ENCODE peak calls at places on chromosomes 7 and 10, in seven cellular contexts. One of them, this sample, is unnamed.

GRCh38 chr10:117134084-117135025 is 3.7 kb downstream of the VAX1 start:
- ATAC-seq in Right ventricle myocardium superior: no peak
- ATAC-seq in activated CD8-positive, alpha-beta memory T cell treated with anti-CD3 and anti-CD28 coated beads, Interleukin-2, amount 10 ng/mL, durations not matched to agents 7 days and 5 days: no peak
- ATAC-seq in activated T-helper 17 cell treated with anti-CD3 and anti-CD28 coated beads, Interleukin-2, amount 50 U/mL, for 72 hours: no peak
- ATAC-seq in effector memory CD8-positive, alpha-beta T cell: no peak
- ATAC-seq in body of pancreas: peak; percentile 25
- ATAC-seq in SK-N-SH treated with all-trans-retinoic acid at 6 μM for 48 hours: peak; percentile 20
- ATAC-seq in this sample: no peak

GRCh38 chr7:28984219-28984618 is 26.1 kb upstream of the TRIL start:
- ATAC-seq in Right ventricle myocardium superior: no peak
- ATAC-seq in activated CD8-positive, alpha-beta memory T cell treated with anti-CD3 and anti-CD28 coated beads, Interleukin-2, amount 10 ng/mL, durations not matched to agents 7 days and 5 days: no peak
- ATAC-seq in activated T-helper 17 cell treated with anti-CD3 and anti-CD28 coated beads, Interleukin-2, amount 50 U/mL, for 72 hours: no peak
- ATAC-seq in effector memory CD8-positive, alpha-beta T cell: no peak
- ATAC-seq in body of pancreas: no peak
- ATAC-seq in SK-N-SH treated with all-trans-retinoic acid at 6 μM for 48 hours: peak; percentile 53
- ATAC-seq in this sample: no peak

GRCh38 chr7:136998495-136998894 is 130.0 kb downstream of the CHRM2 start:
- ATAC-seq in Right ventricle myocardium superior: no peak
- ATAC-seq in activated CD8-positive, alpha-beta memory T cell treated with anti-CD3 and anti-CD28 coated beads, Interleukin-2, amount 10 ng/mL, durations not matched to agents 7 days and 5 days: no peak
- ATAC-seq in activated T-helper 17 cell treated with anti-CD3 and anti-CD28 coated beads, Interleukin-2, amount 50 U/mL, for 72 hours: no peak
- ATAC-seq in effector memory CD8-positive, alpha-beta T cell: no peak
- ATAC-seq in body of pancreas: no peak
- ATAC-seq in SK-N-SH treated with all-trans-retinoic acid at 6 μM for 48 hours: no peak
- ATAC-seq in this sample: no peak

GRCh38 chr7:143444063-143444782 is 970 bp downstream of the TAS2R60 start:
- ATAC-seq in Right ventricle myocardium superior: no peak
- ATAC-seq in activated CD8-positive, alpha-beta memory T cell treated with anti-CD3 and anti-CD28 coated beads, Interleukin-2, amount 10 ng/mL, durations not matched to agents 7 days and 5 days: no peak
- ATAC-seq in activated T-helper 17 cell treated with anti-CD3 and anti-CD28 coated beads, Interleukin-2, amount 50 U/mL, for 72 hours: no peak
- ATAC-seq in effector memory CD8-positive, alpha-beta T cell: no peak
- ATAC-seq in body of pancreas: no peak
- ATAC-seq in SK-N-SH treated with all-trans-retinoic acid at 6 μM for 48 hours: no peak
- ATAC-seq in this sample: no peak

GRCh38 chr10:95263864-95264226 is 27.0 kb downstream of the PDLIM1 start:
- ATAC-seq in Right ventricle myocardium superior: no peak
- ATAC-seq in activated CD8-positive, alpha-beta memory T cell treated with anti-CD3 and anti-CD28 coated beads, Interleukin-2, amount 10 ng/mL, durations not matched to agents 7 days and 5 days: no peak
- ATAC-seq in activated T-helper 17 cell treated with anti-CD3 and anti-CD28 coated beads, Interleukin-2, amount 50 U/mL, for 72 hours: no peak
- ATAC-seq in effector memory CD8-positive, alpha-beta T cell: no peak
- ATAC-seq in body of pancreas: no peak
- ATAC-seq in SK-N-SH treated with all-trans-retinoic acid at 6 μM for 48 hours: no peak
- ATAC-seq in this sample: no peak

GRCh38 chr7:2405601-2406345 is 2.4 kb downstream of the CHST12 start:
- ATAC-seq in Right ventricle myocardium superior: no peak
- ATAC-seq in activated CD8-positive, alpha-beta memory T cell treated with anti-CD3 and anti-CD28 coated beads, Interleukin-2, amount 10 ng/mL, durations not matched to agents 7 days and 5 days: peak; percentile 41
- ATAC-seq in activated T-helper 17 cell treated with anti-CD3 and anti-CD28 coated beads, Interleukin-2, amount 50 U/mL, for 72 hours: peak; percentile 85
- ATAC-seq in effector memory CD8-positive, alpha-beta T cell: peak; percentile 69
- ATAC-seq in body of pancreas: no peak
- ATAC-seq in SK-N-SH treated with all-trans-retinoic acid at 6 μM for 48 hours: no peak
- ATAC-seq in this sample: no peak

GRCh38 chr7:128948976-128949760 is 11.4 kb downstream of the IRF5 start:
- ATAC-seq in Right ventricle myocardium superior: no peak
- ATAC-seq in activated CD8-positive, alpha-beta memory T cell treated with anti-CD3 and anti-CD28 coated beads, Interleukin-2, amount 10 ng/mL, durations not matched to agents 7 days and 5 days: no peak
- ATAC-seq in activated T-helper 17 cell treated with anti-CD3 and anti-CD28 coated beads, Interleukin-2, amount 50 U/mL, for 72 hours: no peak
- ATAC-seq in effector memory CD8-positive, alpha-beta T cell: no peak
- ATAC-seq in body of pancreas: no peak
- ATAC-seq in SK-N-SH treated with all-trans-retinoic acid at 6 μM for 48 hours: no peak
- ATAC-seq in this sample: peak; percentile 14

GRCh38 chr10:114115661-114116060 is 58.3 kb downstream of the CCDC186 start:
- ATAC-seq in Right ventricle myocardium superior: no peak
- ATAC-seq in activated CD8-positive, alpha-beta memory T cell treated with anti-CD3 and anti-CD28 coated beads, Interleukin-2, amount 10 ng/mL, durations not matched to agents 7 days and 5 days: no peak
- ATAC-seq in activated T-helper 17 cell treated with anti-CD3 and anti-CD28 coated beads, Interleukin-2, amount 50 U/mL, for 72 hours: no peak
- ATAC-seq in effector memory CD8-positive, alpha-beta T cell: no peak
- ATAC-seq in body of pancreas: no peak
- ATAC-seq in SK-N-SH treated with all-trans-retinoic acid at 6 μM for 48 hours: no peak
- ATAC-seq in this sample: no peak

GRCh38 chr10:113911113-113911512 is 56.7 kb downstream of the NHLRC2 start:
- ATAC-seq in Right ventricle myocardium superior: no peak
- ATAC-seq in activated CD8-positive, alpha-beta memory T cell treated with anti-CD3 and anti-CD28 coated beads, Interleukin-2, amount 10 ng/mL, durations not matched to agents 7 days and 5 days: no peak
- ATAC-seq in activated T-helper 17 cell treated with anti-CD3 and anti-CD28 coated beads, Interleukin-2, amount 50 U/mL, for 72 hours: no peak
- ATAC-seq in effector memory CD8-positive, alpha-beta T cell: no peak
- ATAC-seq in body of pancreas: no peak
- ATAC-seq in SK-N-SH treated with all-trans-retinoic acid at 6 μM for 48 hours: no peak
- ATAC-seq in this sample: no peak

GRCh38 chr10:68023292-68023691 is 51.8 kb downstream of the HERC4 start:
- ATAC-seq in Right ventricle myocardium superior: no peak
- ATAC-seq in activated CD8-positive, alpha-beta memory T cell treated with anti-CD3 and anti-CD28 coated beads, Interleukin-2, amount 10 ng/mL, durations not matched to agents 7 days and 5 days: no peak
- ATAC-seq in activated T-helper 17 cell treated with anti-CD3 and anti-CD28 coated beads, Interleukin-2, amount 50 U/mL, for 72 hours: peak; percentile 32
- ATAC-seq in effector memory CD8-positive, alpha-beta T cell: no peak
- ATAC-seq in body of pancreas: no peak
- ATAC-seq in SK-N-SH treated with all-trans-retinoic acid at 6 μM for 48 hours: no peak
- ATAC-seq in this sample: no peak

GRCh38 chr10:93680414-93681047 is 21.9 kb downstream of the FRA10AC1 start:
- ATAC-seq in Right ventricle myocardium superior: peak; percentile 72
- ATAC-seq in activated CD8-positive, alpha-beta memory T cell treated with anti-CD3 and anti-CD28 coated beads, Interleukin-2, amount 10 ng/mL, durations not matched to agents 7 days and 5 days: no peak
- ATAC-seq in activated T-helper 17 cell treated with anti-CD3 and anti-CD28 coated beads, Interleukin-2, amount 50 U/mL, for 72 hours: no peak
- ATAC-seq in effector memory CD8-positive, alpha-beta T cell: no peak
- ATAC-seq in body of pancreas: peak; percentile 30
- ATAC-seq in SK-N-SH treated with all-trans-retinoic acid at 6 μM for 48 hours: peak; percentile 82
- ATAC-seq in this sample: no peak

GRCh38 chr10:34555653-34556052 is 259.4 kb downstream of the PARD3 start:
- ATAC-seq in Right ventricle myocardium superior: no peak
- ATAC-seq in activated CD8-positive, alpha-beta memory T cell treated with anti-CD3 and anti-CD28 coated beads, Interleukin-2, amount 10 ng/mL, durations not matched to agents 7 days and 5 days: no peak
- ATAC-seq in activated T-helper 17 cell treated with anti-CD3 and anti-CD28 coated beads, Interleukin-2, amount 50 U/mL, for 72 hours: peak; percentile 23
- ATAC-seq in effector memory CD8-positive, alpha-beta T cell: no peak
- ATAC-seq in body of pancreas: no peak
- ATAC-seq in SK-N-SH treated with all-trans-retinoic acid at 6 μM for 48 hours: no peak
- ATAC-seq in this sample: no peak

GRCh38 chr10:71757450-71757918 is 15.8 kb downstream of the VSIR start:
- ATAC-seq in Right ventricle myocardium superior: peak; percentile 70
- ATAC-seq in activated CD8-positive, alpha-beta memory T cell treated with anti-CD3 and anti-CD28 coated beads, Interleukin-2, amount 10 ng/mL, durations not matched to agents 7 days and 5 days: peak; percentile 11
- ATAC-seq in activated T-helper 17 cell treated with anti-CD3 and anti-CD28 coated beads, Interleukin-2, amount 50 U/mL, for 72 hours: peak; percentile 3
- ATAC-seq in effector memory CD8-positive, alpha-beta T cell: peak; percentile 1
- ATAC-seq in body of pancreas: no peak
- ATAC-seq in SK-N-SH treated with all-trans-retinoic acid at 6 μM for 48 hours: no peak
- ATAC-seq in this sample: no peak

GRCh38 chr10:52318822-52319464 is 4.9 kb downstream of the DKK1 start:
- ATAC-seq in Right ventricle myocardium superior: no peak
- ATAC-seq in activated CD8-positive, alpha-beta memory T cell treated with anti-CD3 and anti-CD28 coated beads, Interleukin-2, amount 10 ng/mL, durations not matched to agents 7 days and 5 days: no peak
- ATAC-seq in activated T-helper 17 cell treated with anti-CD3 and anti-CD28 coated beads, Interleukin-2, amount 50 U/mL, for 72 hours: no peak
- ATAC-seq in effector memory CD8-positive, alpha-beta T cell: no peak
- ATAC-seq in body of pancreas: no peak
- ATAC-seq in SK-N-SH treated with all-trans-retinoic acid at 6 μM for 48 hours: peak; percentile 60
- ATAC-seq in this sample: no peak

GRCh38 chr10:6037422-6037821 is 24.7 kb downstream of the IL2RA start:
- ATAC-seq in Right ventricle myocardium superior: no peak
- ATAC-seq in activated CD8-positive, alpha-beta memory T cell treated with anti-CD3 and anti-CD28 coated beads, Interleukin-2, amount 10 ng/mL, durations not matched to agents 7 days and 5 days: no peak
- ATAC-seq in activated T-helper 17 cell treated with anti-CD3 and anti-CD28 coated beads, Interleukin-2, amount 50 U/mL, for 72 hours: peak; percentile 4
- ATAC-seq in effector memory CD8-positive, alpha-beta T cell: no peak
- ATAC-seq in body of pancreas: no peak
- ATAC-seq in SK-N-SH treated with all-trans-retinoic acid at 6 μM for 48 hours: no peak
- ATAC-seq in this sample: no peak

GRCh38 chr7:124532166-124532565 is 233.4 kb downstream of the GPR37 start:
- ATAC-seq in Right ventricle myocardium superior: no peak
- ATAC-seq in activated CD8-positive, alpha-beta memory T cell treated with anti-CD3 and anti-CD28 coated beads, Interleukin-2, amount 10 ng/mL, durations not matched to agents 7 days and 5 days: no peak
- ATAC-seq in activated T-helper 17 cell treated with anti-CD3 and anti-CD28 coated beads, Interleukin-2, amount 50 U/mL, for 72 hours: no peak
- ATAC-seq in effector memory CD8-positive, alpha-beta T cell: no peak
- ATAC-seq in body of pancreas: no peak
- ATAC-seq in SK-N-SH treated with all-trans-retinoic acid at 6 μM for 48 hours: no peak
- ATAC-seq in this sample: no peak

GRCh38 chr10:86099542-86100334 is 266.9 kb downstream of the GRID1 start:
- ATAC-seq in Right ventricle myocardium superior: no peak
- ATAC-seq in activated CD8-positive, alpha-beta memory T cell treated with anti-CD3 and anti-CD28 coated beads, Interleukin-2, amount 10 ng/mL, durations not matched to agents 7 days and 5 days: no peak
- ATAC-seq in activated T-helper 17 cell treated with anti-CD3 and anti-CD28 coated beads, Interleukin-2, amount 50 U/mL, for 72 hours: no peak
- ATAC-seq in effector memory CD8-positive, alpha-beta T cell: no peak
- ATAC-seq in body of pancreas: no peak
- ATAC-seq in SK-N-SH treated with all-trans-retinoic acid at 6 μM for 48 hours: no peak
- ATAC-seq in this sample: no peak

GRCh38 chr7:25408861-25409260 is 180.6 kb upstream of the NPVF start:
- ATAC-seq in Right ventricle myocardium superior: no peak
- ATAC-seq in activated CD8-positive, alpha-beta memory T cell treated with anti-CD3 and anti-CD28 coated beads, Interleukin-2, amount 10 ng/mL, durations not matched to agents 7 days and 5 days: no peak
- ATAC-seq in activated T-helper 17 cell treated with anti-CD3 and anti-CD28 coated beads, Interleukin-2, amount 50 U/mL, for 72 hours: no peak
- ATAC-seq in effector memory CD8-positive, alpha-beta T cell: no peak
- ATAC-seq in body of pancreas: no peak
- ATAC-seq in SK-N-SH treated with all-trans-retinoic acid at 6 μM for 48 hours: no peak
- ATAC-seq in this sample: no peak

GRCh38 chr10:91340613-91341362 is 69.4 kb upstream of the HECTD2 start:
- ATAC-seq in Right ventricle myocardium superior: no peak
- ATAC-seq in activated CD8-positive, alpha-beta memory T cell treated with anti-CD3 and anti-CD28 coated beads, Interleukin-2, amount 10 ng/mL, durations not matched to agents 7 days and 5 days: no peak
- ATAC-seq in activated T-helper 17 cell treated with anti-CD3 and anti-CD28 coated beads, Interleukin-2, amount 50 U/mL, for 72 hours: peak; percentile 82
- ATAC-seq in effector memory CD8-positive, alpha-beta T cell: no peak
- ATAC-seq in body of pancreas: no peak
- ATAC-seq in SK-N-SH treated with all-trans-retinoic acid at 6 μM for 48 hours: peak; percentile 94
- ATAC-seq in this sample: no peak

GRCh38 chr10:78804356-78805032 is 264.3 kb upstream of the ZMIZ1 start:
- ATAC-seq in Right ventricle myocardium superior: peak; percentile 70
- ATAC-seq in activated CD8-positive, alpha-beta memory T cell treated with anti-CD3 and anti-CD28 coated beads, Interleukin-2, amount 10 ng/mL, durations not matched to agents 7 days and 5 days: no peak
- ATAC-seq in activated T-helper 17 cell treated with anti-CD3 and anti-CD28 coated beads, Interleukin-2, amount 50 U/mL, for 72 hours: no peak
- ATAC-seq in effector memory CD8-positive, alpha-beta T cell: no peak
- ATAC-seq in body of pancreas: no peak
- ATAC-seq in SK-N-SH treated with all-trans-retinoic acid at 6 μM for 48 hours: peak; percentile 31
- ATAC-seq in this sample: peak; percentile 37

GRCh38 chr7:136133491-136133990 is 156.4 kb upstream of the MTPN start:
- ATAC-seq in Right ventricle myocardium superior: no peak
- ATAC-seq in activated CD8-positive, alpha-beta memory T cell treated with anti-CD3 and anti-CD28 coated beads, Interleukin-2, amount 10 ng/mL, durations not matched to agents 7 days and 5 days: no peak
- ATAC-seq in activated T-helper 17 cell treated with anti-CD3 and anti-CD28 coated beads, Interleukin-2, amount 50 U/mL, for 72 hours: no peak
- ATAC-seq in effector memory CD8-positive, alpha-beta T cell: no peak
- ATAC-seq in body of pancreas: no peak
- ATAC-seq in SK-N-SH treated with all-trans-retinoic acid at 6 μM for 48 hours: peak; percentile 72
- ATAC-seq in this sample: no peak

GRCh38 chr7:157650131-157650631 is 313.4 kb downstream of the DNAJB6 start:
- ATAC-seq in Right ventricle myocardium superior: no peak
- ATAC-seq in activated CD8-positive, alpha-beta memory T cell treated with anti-CD3 and anti-CD28 coated beads, Interleukin-2, amount 10 ng/mL, durations not matched to agents 7 days and 5 days: no peak
- ATAC-seq in activated T-helper 17 cell treated with anti-CD3 and anti-CD28 coated beads, Interleukin-2, amount 50 U/mL, for 72 hours: no peak
- ATAC-seq in effector memory CD8-positive, alpha-beta T cell: no peak
- ATAC-seq in body of pancreas: no peak
- ATAC-seq in SK-N-SH treated with all-trans-retinoic acid at 6 μM for 48 hours: no peak
- ATAC-seq in this sample: no peak

GRCh38 chr7:36484265-36484664 is 94.6 kb downstream of the ANLN start:
- ATAC-seq in Right ventricle myocardium superior: no peak
- ATAC-seq in activated CD8-positive, alpha-beta memory T cell treated with anti-CD3 and anti-CD28 coated beads, Interleukin-2, amount 10 ng/mL, durations not matched to agents 7 days and 5 days: no peak
- ATAC-seq in activated T-helper 17 cell treated with anti-CD3 and anti-CD28 coated beads, Interleukin-2, amount 50 U/mL, for 72 hours: no peak
- ATAC-seq in effector memory CD8-positive, alpha-beta T cell: no peak
- ATAC-seq in body of pancreas: peak; percentile 64
- ATAC-seq in SK-N-SH treated with all-trans-retinoic acid at 6 μM for 48 hours: no peak
- ATAC-seq in this sample: no peak

GRCh38 chr7:107277331-107277730 is 108.5 kb downstream of the HBP1 start:
- ATAC-seq in Right ventricle myocardium superior: peak; percentile 71
- ATAC-seq in activated CD8-positive, alpha-beta memory T cell treated with anti-CD3 and anti-CD28 coated beads, Interleukin-2, amount 10 ng/mL, durations not matched to agents 7 days and 5 days: no peak
- ATAC-seq in activated T-helper 17 cell treated with anti-CD3 and anti-CD28 coated beads, Interleukin-2, amount 50 U/mL, for 72 hours: no peak
- ATAC-seq in effector memory CD8-positive, alpha-beta T cell: no peak
- ATAC-seq in body of pancreas: no peak
- ATAC-seq in SK-N-SH treated with all-trans-retinoic acid at 6 μM for 48 hours: no peak
- ATAC-seq in this sample: no peak

GRCh38 chr7:106050002-106050742 is 61.9 kb downstream of the SYPL1 start:
- ATAC-seq in Right ventricle myocardium superior: peak; percentile 27
- ATAC-seq in activated CD8-positive, alpha-beta memory T cell treated with anti-CD3 and anti-CD28 coated beads, Interleukin-2, amount 10 ng/mL, durations not matched to agents 7 days and 5 days: no peak
- ATAC-seq in activated T-helper 17 cell treated with anti-CD3 and anti-CD28 coated beads, Interleukin-2, amount 50 U/mL, for 72 hours: no peak
- ATAC-seq in effector memory CD8-positive, alpha-beta T cell: no peak
- ATAC-seq in body of pancreas: no peak
- ATAC-seq in SK-N-SH treated with all-trans-retinoic acid at 6 μM for 48 hours: peak; percentile 8
- ATAC-seq in this sample: peak; percentile 60

GRCh38 chr7:2520131-2520807 is 695 bp downstream of the LFNG start:
- ATAC-seq in Right ventricle myocardium superior: no peak
- ATAC-seq in activated CD8-positive, alpha-beta memory T cell treated with anti-CD3 and anti-CD28 coated beads, Interleukin-2, amount 10 ng/mL, durations not matched to agents 7 days and 5 days: peak; percentile 5
- ATAC-seq in activated T-helper 17 cell treated with anti-CD3 and anti-CD28 coated beads, Interleukin-2, amount 50 U/mL, for 72 hours: peak; percentile 11
- ATAC-seq in effector memory CD8-positive, alpha-beta T cell: no peak
- ATAC-seq in body of pancreas: no peak
- ATAC-seq in SK-N-SH treated with all-trans-retinoic acid at 6 μM for 48 hours: peak; percentile 15
- ATAC-seq in this sample: no peak

GRCh38 chr10:78657622-78658165 is 411.1 kb upstream of the ZMIZ1 start:
- ATAC-seq in Right ventricle myocardium superior: peak; percentile 97
- ATAC-seq in activated CD8-positive, alpha-beta memory T cell treated with anti-CD3 and anti-CD28 coated beads, Interleukin-2, amount 10 ng/mL, durations not matched to agents 7 days and 5 days: peak; percentile 73
- ATAC-seq in activated T-helper 17 cell treated with anti-CD3 and anti-CD28 coated beads, Interleukin-2, amount 50 U/mL, for 72 hours: peak; percentile 82
- ATAC-seq in effector memory CD8-positive, alpha-beta T cell: peak; percentile 33
- ATAC-seq in body of pancreas: peak; percentile 89
- ATAC-seq in SK-N-SH treated with all-trans-retinoic acid at 6 μM for 48 hours: peak; percentile 95
- ATAC-seq in this sample: peak; percentile 81

GRCh38 chr7:50926049-50926448 is 143.4 kb upstream of the GRB10 start:
- ATAC-seq in Right ventricle myocardium superior: no peak
- ATAC-seq in activated CD8-positive, alpha-beta memory T cell treated with anti-CD3 and anti-CD28 coated beads, Interleukin-2, amount 10 ng/mL, durations not matched to agents 7 days and 5 days: no peak
- ATAC-seq in activated T-helper 17 cell treated with anti-CD3 and anti-CD28 coated beads, Interleukin-2, amount 50 U/mL, for 72 hours: no peak
- ATAC-seq in effector memory CD8-positive, alpha-beta T cell: no peak
- ATAC-seq in body of pancreas: no peak
- ATAC-seq in SK-N-SH treated with all-trans-retinoic acid at 6 μM for 48 hours: no peak
- ATAC-seq in this sample: no peak

This sample was measured in gastroesophageal sphincter.